ENCODE peak calls at places on chromosomes 1 and 21, in six cellular contexts. Q is heart left ventricle, Z is colonic mucosa, I is tibial artery, A is thoracic aorta, O is pancreas. U is an unnamed sample.

GRCh38 chr1:182029379-182030331 is 31.9 kb downstream of the ZNF648 start:
- DNase-seq in Q (peak), Z (peak), I (peak), A (peak), O (peak), U (peak)

GRCh38 chr1:185965870-185966269 is 231.7 kb downstream of the HMCN1 start:
- DNase-seq in Q (no peak), Z (no peak), I (no peak), A (no peak), O (no peak), U (no peak)

GRCh38 chr21:42859891-42860230 is 19.5 kb downstream of the WDR4 start:
- DNase-seq in Q (no peak), Z (no peak), I (no peak), A (no peak), O (peak), U (peak)

GRCh38 chr1:89911186-89911976 is 83.5 kb upstream of the ZNF326 start:
- DNase-seq in Q (no peak), Z (no peak), I (no peak), A (no peak), O (no peak), U (peak)

GRCh38 chr1:223207293-223208066 is 64.4 kb upstream of the TLR5 start:
- DNase-seq in Q (no peak), Z (no peak), I (no peak), A (no peak), O (no peak), U (no peak)

GRCh38 chr1:29809446-29810120 is 573.3 kb downstream of the PTPRU start:
- DNase-seq in Q (no peak), Z (no peak), I (no peak), A (no peak), O (no peak), U (peak)

GRCh38 chr1:155050560-155051341 is at the start of gene ADAM15:
- DNase-seq in Q (peak), Z (peak), I (peak), A (no peak), O (peak), U (peak)

GRCh38 chr1:44333373-44333772 is 21.7 kb downstream of the ERI3 start:
- DNase-seq in Q (no peak), Z (no peak), I (no peak), A (no peak), O (no peak), U (no peak)

GRCh38 chr1:248152056-248152827 is 7.3 kb downstream of the OR2M5 start:
- DNase-seq in Q (no peak), Z (no peak), I (no peak), A (no peak), O (no peak), U (no peak)

GRCh38 chr1:204920967-204921366 is 50.3 kb downstream of the NFASC start:
- DNase-seq in Q (no peak), Z (peak), I (no peak), A (no peak), O (no peak), U (no peak)

GRCh38 chr21:30101967-30102366 is 64.6 kb downstream of the CLDN17 start:
- DNase-seq in Q (no peak), Z (no peak), I (no peak), A (no peak), O (no peak), U (no peak)

GRCh38 chr21:30102881-30103280 is 63.7 kb downstream of the CLDN17 start:
- DNase-seq in Q (no peak), Z (no peak), I (no peak), A (no peak), O (no peak), U (no peak)

DNA sequence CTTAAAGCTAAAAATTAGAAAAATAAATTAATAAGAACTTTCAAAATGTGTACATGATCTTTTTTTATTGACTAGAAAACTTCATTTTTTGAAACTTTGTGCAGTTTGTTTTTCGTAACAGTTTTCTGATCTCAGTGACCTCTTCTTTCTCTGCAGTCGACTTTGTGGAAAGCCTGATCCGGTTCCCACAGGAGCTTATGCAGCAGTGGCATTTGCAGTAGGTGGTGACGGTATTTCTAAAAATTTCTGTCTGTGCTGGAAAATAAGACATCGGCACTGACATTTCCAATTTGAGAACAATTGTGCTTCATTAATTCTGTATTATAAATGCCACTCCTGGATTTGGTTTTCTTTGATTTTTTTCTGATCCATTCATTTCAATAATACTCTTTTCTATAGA is 68.8 kb downstream of the CLDN17 start:
- DNase-seq in Q (no peak), Z (no peak), I (no peak), A (no peak), O (no peak), U (no peak)
- H3K4me3 ChIP-seq in Q (no peak), Z (no peak), I (no peak), A (no peak), O (no peak), U (no peak)

GRCh38 chr1:184745929-184746583 is 8.6 kb downstream of the EDEM3 start:
- DNase-seq in Q (no peak), Z (no peak), I (no peak), A (no peak), O (no peak), U (no peak)
- H3K27ac ChIP-seq in Q (no peak), Z (no peak), I (no peak), A (no peak), O (no peak), U (no peak)

GRCh38 chr1:98001764-98002163 is 80.9 kb upstream of the DPYD start:
- DNase-seq in Q (no peak), Z (no peak), I (no peak), A (no peak), O (no peak), U (no peak)
- TF ChIP-seq CTCF in Q (no peak), Z (no peak), I (no peak), A (no peak), O (no peak), U (peak)

DNA sequence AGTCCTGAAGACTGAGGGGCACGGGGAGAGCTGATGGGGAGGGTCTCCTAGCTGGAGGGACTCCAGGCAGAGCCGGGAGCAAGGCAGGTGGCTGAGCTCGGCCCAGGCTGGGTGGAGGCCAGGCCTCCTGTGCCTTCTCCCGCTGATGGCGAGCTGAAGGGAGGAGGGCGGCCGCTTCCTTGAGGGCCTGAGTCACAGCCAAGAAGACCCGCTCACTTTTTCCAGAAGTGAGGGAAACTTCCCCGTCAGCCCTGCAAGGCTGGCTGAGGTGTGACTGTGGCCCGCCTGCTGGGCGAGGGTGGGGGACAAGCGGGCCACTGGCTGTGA is 1.7 kb upstream of the VWA1 start:
- DNase-seq in Q (no peak), Z (peak), I (no peak), A (no peak), O (peak), U (peak)
- H3K4me3 ChIP-seq in Q (no peak), Z (peak), I (no peak), A (peak), O (no peak), U (no peak)

GRCh38 chr1:23977187-23977853 is 2.8 kb downstream of the SRSF10 start:
- DNase-seq in Q (no peak), Z (no peak), I (no peak), A (no peak), O (no peak), U (no peak)
- H3K27ac ChIP-seq in Q (no peak), Z (no peak), I (peak), A (peak), O (peak), U (no peak)

GRCh38 chr1:26391450-26391849 is 18.9 kb upstream of the ZNF683 start:
- DNase-seq in Q (no peak), Z (no peak), I (no peak), A (no peak), O (no peak), U (peak)
- TF ChIP-seq CTCF in Q (no peak), Z (no peak), I (no peak), A (no peak), O (no peak), U (peak)